ENCODE peak calls at places on chromosomes 1 and 21, in four cellular contexts. F is PC-3, P is H1, Z is heart right ventricle. I is an unnamed sample.

GRCh38 chr1:209397910-209398309 is 185.6 kb upstream of the CAMK1G start:
- DNase-seq in F (no peak), P (no peak), Z (no peak), I (no peak)

GRCh38 chr1:203130358-203130992 is 2.9 kb downstream of the ADORA1 start:
- DNase-seq in F (no peak), P (peak; percentile 35), Z (no peak), I (no peak)

GRCh38 chr1:114485286-114485685 is 25.7 kb downstream of the TRIM33 start:
- DNase-seq in F (no peak), P (no peak), Z (no peak), I (peak; percentile 17)

GRCh38 chr1:38454236-38454635 is 405.3 kb downstream of the RRAGC start:
- DNase-seq in F (peak; percentile 4), P (no peak), Z (no peak), I (no peak)

GRCh38 chr1:11653616-11654570 is at the start of gene FBXO2:
- DNase-seq in F (no peak), P (peak; percentile 57), Z (no peak), I (peak; percentile 61)

GRCh38 chr1:112594208-112594876 is 24.6 kb downstream of the ST7L start:
- DNase-seq in F (peak; percentile 51), P (no peak), Z (no peak), I (no peak)

GRCh38 chr1:107683198-107683657 is 281.8 kb downstream of the VAV3 start:
- DNase-seq in F (peak; percentile 85), P (no peak), Z (no peak), I (peak; percentile 27)

GRCh38 chr1:41811051-41811795 is 107.5 kb downstream of the HIVEP3 start:
- DNase-seq in F (peak; percentile 25), P (no peak), Z (no peak), I (no peak)

GRCh38 chr1:229280921-229281320 is 10.0 kb downstream of the RAB4A start:
- DNase-seq in F (peak; percentile 89), P (no peak), Z (no peak), I (no peak)

GRCh38 chr1:85091647-85092295 is 43.5 kb upstream of the MCOLN3 start:
- DNase-seq in F (no peak), P (no peak), Z (no peak), I (no peak)

GRCh38 chr1:109716121-109716520 is 4.1 kb downstream of the GSTM5 start:
- DNase-seq in F (no peak), P (no peak), Z (no peak), I (no peak)

GRCh38 chr1:24714859-24715520 is 30.3 kb upstream of the CLIC4 start:
- DNase-seq in F (no peak), P (no peak), Z (no peak), I (no peak)

GRCh38 chr1:193355179-193355578 is 168.8 kb upstream of the B3GALT2 start:
- DNase-seq in F (peak; percentile 88), P (no peak), Z (no peak), I (peak; percentile 73)

GRCh38 chr1:58816747-58817221 is 32.9 kb upstream of the JUN start:
- DNase-seq in F (peak; percentile 33), P (no peak), Z (no peak), I (no peak)

GRCh38 chr1:41496080-41497055 is 11.9 kb upstream of the EDN2 start:
- DNase-seq in F (peak; percentile 95), P (peak; percentile 88), Z (peak; percentile 84), I (peak; percentile 75)

GRCh38 chr21:32392299-32392879 is 423 bp downstream of the URB1 start:
- DNase-seq in F (peak; percentile 18), P (no peak), Z (no peak), I (no peak)

GRCh38 chr1:50967416-50968020 is 2.5 kb upstream of the CDKN2C start:
- DNase-seq in F (peak; percentile 50), P (no peak), Z (no peak), I (no peak)

GRCh38 chr1:11283148-11283547 is 10.2 kb downstream of the UBIAD1 start:
- DNase-seq in F (no peak), P (no peak), Z (no peak), I (no peak)

GRCh38 chr1:177737456-177737855 is 232.4 kb downstream of the SEC16B start:
- DNase-seq in F (no peak), P (no peak), Z (no peak), I (no peak)

GRCh38 chr1:248740876-248741275 is 14.7 kb downstream of the LYPD8 start:
- DNase-seq in F (no peak), P (no peak), Z (no peak), I (no peak)

GRCh38 chr1:232267092-232267836 is 362.7 kb downstream of the SIPA1L2 start:
- DNase-seq in F (peak; percentile 33), P (no peak), Z (no peak), I (no peak)

GRCh38 chr1:8600336-8600735 is 217.1 kb downstream of the RERE start:
- DNase-seq in F (no peak), P (no peak), Z (no peak), I (no peak)

GRCh38 chr1:198622532-198623218 is 16.2 kb upstream of the PTPRC start:
- DNase-seq in F (no peak), P (no peak), Z (no peak), I (no peak)

GRCh38 chr1:165851034-165851658 is 23.7 kb downstream of the UCK2 start:
- DNase-seq in F (peak; percentile 81), P (no peak), Z (no peak), I (peak; percentile 66)

GRCh38 chr1:11052839-11053757 is 6.1 kb upstream of the MASP2 start:
- DNase-seq in F (no peak), P (peak; percentile 78), Z (no peak), I (no peak)

GRCh38 chr1:75328691-75329090 is 194.5 kb downstream of the LHX8 start:
- DNase-seq in F (no peak), P (no peak), Z (no peak), I (no peak)

DNA sequence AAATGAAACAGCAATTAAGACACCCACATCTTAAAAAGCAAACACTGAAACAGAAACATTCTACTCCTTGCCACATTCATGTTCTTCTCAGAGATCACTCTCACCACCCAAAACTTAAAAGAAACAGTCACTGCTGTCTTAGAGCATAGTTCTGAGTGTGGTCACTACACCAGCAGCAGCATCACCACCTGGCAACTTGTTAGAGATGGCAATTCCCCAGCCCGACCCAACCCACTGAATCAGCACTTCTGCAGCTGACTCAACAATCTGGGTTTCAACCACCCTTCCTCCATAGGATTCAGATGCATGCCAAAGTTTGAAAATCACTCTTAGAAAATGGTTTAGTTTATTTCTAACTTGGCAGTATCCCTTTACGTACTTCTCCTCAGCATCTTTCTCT is 126.1 kb downstream of the CDC42BPA start:
- DNase-seq in F (peak; percentile 99), P (no peak), Z (no peak), I (peak; percentile 66)
- H3K27ac ChIP-seq in F (peak overlapping the region; percentile 39), P (no peak overlapping the region), Z (no peak overlapping the region), I (no peak overlapping the region)

DNA sequence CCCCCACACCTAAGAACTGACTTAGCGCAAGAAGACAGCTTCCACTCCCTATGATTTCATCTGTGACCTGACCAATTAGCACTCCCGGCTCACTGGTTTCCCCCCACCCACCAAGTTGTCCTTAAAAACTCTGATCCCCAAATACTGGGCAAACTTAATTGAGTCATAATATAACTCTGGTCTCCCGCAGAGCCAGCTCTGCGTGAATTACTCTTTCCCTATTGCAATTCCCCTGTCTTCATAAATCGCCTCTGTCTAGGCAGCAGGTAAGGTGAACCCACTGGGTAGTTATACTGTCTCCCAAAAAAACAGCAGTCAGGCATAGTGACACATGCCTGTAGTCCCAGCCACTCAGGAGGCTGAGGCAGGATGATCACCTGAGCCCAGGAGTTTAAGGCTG is 36.9 kb downstream of the ZBTB8OS start:
- DNase-seq in F (no peak), P (no peak), Z (no peak), I (no peak)
- TF ChIP-seq CTCF in F (no peak), P (no peak), Z (no peak), I (no peak)

DNA sequence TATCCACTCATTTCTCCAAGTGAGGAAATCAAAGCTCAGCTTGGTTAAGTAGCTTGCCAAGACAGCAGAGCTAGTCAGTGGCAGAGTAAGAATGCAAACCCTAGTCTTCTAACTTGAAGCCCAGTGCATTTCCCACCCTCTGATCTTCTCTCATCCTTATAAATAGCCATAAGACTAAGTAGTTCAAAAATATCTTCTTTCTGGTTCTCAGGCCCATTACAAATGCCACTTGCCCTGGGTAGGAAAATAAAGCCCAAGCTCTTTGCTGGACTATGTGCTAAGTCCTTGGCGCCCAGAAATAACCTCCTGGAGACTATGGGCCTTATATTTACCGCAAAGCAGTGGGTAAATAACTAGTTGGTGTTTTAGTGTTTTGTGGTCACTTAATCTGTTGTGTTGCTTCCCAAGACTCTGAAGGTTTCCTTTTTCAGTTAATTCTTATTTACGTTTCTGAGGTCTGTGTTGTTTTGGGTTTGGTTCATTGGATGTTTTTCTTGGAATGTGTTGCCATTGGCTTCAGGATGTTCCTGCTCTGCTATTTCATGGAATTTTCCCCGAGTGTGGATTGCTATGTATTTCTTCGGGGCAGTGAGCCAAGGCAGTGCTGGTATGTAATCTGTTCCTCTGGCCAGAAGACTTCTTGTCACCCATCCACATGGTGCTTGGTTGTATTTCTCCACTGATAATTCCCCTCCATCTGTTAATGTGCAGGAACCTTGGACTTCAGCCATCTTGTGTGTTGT is 505.6 kb downstream of the PLPP3 start:
- DNase-seq in F (no peak), P (no peak), Z (peak; percentile 83), I (no peak)
- H3K27ac ChIP-seq in F (no peak overlapping the region), P (no peak overlapping the region), Z (peak overlapping the region; percentile 54), I (no peak overlapping the region)

GRCh38 chr1:151705146-151705545 is 11.5 kb downstream of the CELF3 start:
- DNase-seq in F (no peak), P (no peak), Z (no peak), I (no peak)

GRCh38 chr1:151707541-151708065 is 9.0 kb downstream of the CELF3 start:
- DNase-seq in F (no peak), P (no peak), Z (no peak), I (no peak)

GRCh38 chr1:151706464-151707415 is 9.9 kb downstream of the CELF3 start:
- DNase-seq in F (no peak), P (no peak), Z (no peak), I (no peak)

GRCh38 chr1:151704246-151704645 is 12.4 kb downstream of the CELF3 start:
- DNase-seq in F (no peak), P (no peak), Z (no peak), I (no peak)

GRCh38 chr1:151705739-151706463 is 10.7 kb downstream of the CELF3 start:
- DNase-seq in F (peak; percentile 9), P (no peak), Z (no peak), I (no peak)
- TF ChIP-seq CTCF in F (no peak), P (no peak), Z (no peak), I (no peak)

GRCh38 chr1:99672022-99672421 is 26.1 kb downstream of the PALMD start:
- DNase-seq in F (no peak), P (no peak), Z (no peak), I (no peak)

GRCh38 chr1:99672500-99673213 is 26.7 kb downstream of the PALMD start:
- DNase-seq in F (no peak), P (no peak), Z (peak; percentile 70), I (no peak)

GRCh38 chr1:99669376-99669775 is 23.5 kb downstream of the PALMD start:
- DNase-seq in F (no peak), P (no peak), Z (no peak), I (no peak)

GRCh38 chr1:99670583-99670982 is 24.7 kb downstream of the PALMD start:
- DNase-seq in F (no peak), P (no peak), Z (no peak), I (no peak)

GRCh38 chr1:99669821-99670220 is 23.9 kb downstream of the PALMD start:
- DNase-seq in F (no peak), P (no peak), Z (no peak), I (no peak)
- H3K27ac ChIP-seq in F (no peak overlapping the region), P (no peak overlapping the region), Z (peak overlapping the region; percentile 81), I (no peak overlapping the region)

GRCh38 chr1:29343908-29344307 is 107.6 kb downstream of the PTPRU start:
- DNase-seq in F (no peak), P (no peak), Z (no peak), I (no peak)
- TF ChIP-seq CTCF in F (peak; percentile 25), P (no peak), Z (no peak), I (no peak)